ENCODE peak calls at places on chromosomes 5 and 9, in five cellular contexts. V is stimulated activated CD4-positive, alpha-beta T cell treated with anti-CD3 and anti-CD28 coated beads, Interleukin-2, amount 100 ng/mL, for 48 hours; U is GM10248; I is left cardiac atrium; G is naive thymus-derived CD8-positive, alpha-beta T cell. J is an unnamed sample.
A peak's percentile ranks its signal among the peaks of the same experiment; 100 is the strongest.

GRCh38 chr5:142065273-142065672 is 43.3 kb upstream of the NDFIP1 start:
- DNase-seq in V (no peak), U (no peak), I (peak; percentile 24), G (no peak), J (no peak)

GRCh38 chr5:73821003-73821402 is 195.0 kb downstream of the ARHGEF28 start:
- DNase-seq in V (no peak), U (no peak), I (no peak), G (no peak), J (no peak)

GRCh38 chr5:96064905-96065304 is 103.3 kb upstream of the ELL2 start:
- DNase-seq in V (no peak), U (no peak), I (no peak), G (no peak), J (no peak)

GRCh38 chr9:72141484-72141883 is 7.8 kb upstream of the GDA start:
- DNase-seq in V (no peak), U (no peak), I (no peak), G (no peak), J (no peak)

GRCh38 chr9:131334568-131335105 is 45.1 kb downstream of the PLPP7 start:
- DNase-seq in V (no peak), U (no peak), I (peak; percentile 77), G (no peak), J (no peak)

GRCh38 chr9:95035846-95036245 is 281.7 kb downstream of the FANCC start:
- DNase-seq in V (no peak), U (no peak), I (no peak), G (no peak), J (no peak)

GRCh38 chr9:35606138-35606504 is 1.1 kb downstream of the TESK1 start:
- DNase-seq in V (no peak), U (no peak), I (no peak), G (no peak), J (no peak)

GRCh38 chr9:127626752-127627493 is 14.8 kb downstream of the STXBP1 start:
- DNase-seq in V (no peak), U (no peak), I (no peak), G (no peak), J (peak; percentile 6)

GRCh38 chr5:159775890-159776289 is 140.4 kb upstream of the ADRA1B start:
- DNase-seq in V (no peak), U (no peak), I (no peak), G (no peak), J (no peak)

GRCh38 chr9:133114886-133115603 is 6.0 kb downstream of the RALGDS start:
- DNase-seq in V (no peak), U (no peak), I (peak; percentile 20), G (no peak), J (peak; percentile 41)

GRCh38 chr5:145245354-145245753 is 589.8 kb downstream of the PRELID2 start:
- DNase-seq in V (no peak), U (no peak), I (no peak), G (no peak), J (no peak)

GRCh38 chr9:127392976-127393375 is 4.0 kb upstream of the SLC2A8 start:
- DNase-seq in V (no peak), U (no peak), I (no peak), G (no peak), J (peak; percentile 12)

GRCh38 chr9:7103382-7104170 is 345.8 kb downstream of the KDM4C start:
- DNase-seq in V (no peak), U (no peak), I (no peak), G (no peak), J (no peak)